ENCODE peak calls at places on chromosomes 1 and 21, in ten cellular contexts. A is psoas muscle, D is progenitor cell of endocrine pancreas, R is transverse colon, J is cardiac fibroblast, B is adrenal gland, S is lower lobe of right lung, M is pancreas, P is breast epithelium, K is astrocyte of the spinal cord. G is an unnamed sample.

GRCh38 chr1:64712049-64712448 is 32.8 kb upstream of the RAVER2 start:
- DNase-seq in M (no peak), D (no peak), P (no peak), S (no peak), J (no peak), A (no peak), K (no peak), B (no peak), R (no peak), G (no peak)

GRCh38 chr1:193580419-193580818 is 394.0 kb upstream of the B3GALT2 start:
- DNase-seq in P (no peak), R (no peak), S (no peak), K (no peak), J (no peak), B (no peak), M (no peak), D (no peak), A (no peak), G (no peak)

GRCh38 chr1:78475888-78476610 is 14.7 kb upstream of the PTGFR start:
- DNase-seq in K (no peak), P (no peak), S (no peak), J (peak), R (no peak), B (peak), D (no peak), M (no peak), A (no peak), G (no peak)

GRCh38 chr1:160544647-160545046 is 21.6 kb upstream of the SLAMF6 start:
- DNase-seq in M (no peak), A (no peak), J (peak), K (no peak), B (no peak), R (no peak), S (no peak), D (no peak), P (no peak), G (peak)

GRCh38 chr1:234845097-234845660 is 235.2 kb upstream of the IRF2BP2 start:
- DNase-seq in D (no peak), S (no peak), A (no peak), M (no peak), B (no peak), P (no peak), R (no peak), J (no peak), K (peak), G (no peak)

GRCh38 chr1:243783714-243784113 is 66.3 kb downstream of the AKT3 start:
- DNase-seq in M (no peak), R (no peak), S (no peak), A (no peak), B (no peak), J (no peak), P (no peak), K (no peak), D (no peak), G (no peak)

GRCh38 chr1:41518471-41518870 is 34.0 kb upstream of the EDN2 start:
- DNase-seq in K (no peak), P (no peak), B (no peak), A (peak), M (peak), D (no peak), R (no peak), S (no peak), J (no peak), G (no peak)

GRCh38 chr1:183276386-183276785 is 90.3 kb downstream of the LAMC2 start:
- DNase-seq in J (no peak), S (no peak), P (no peak), B (no peak), R (no peak), K (no peak), A (no peak), M (no peak), D (no peak), G (peak)

GRCh38 chr1:24077278-24077978 is 34.5 kb downstream of the MYOM3 start:
- DNase-seq in P (no peak), B (no peak), D (no peak), A (peak), R (no peak), S (no peak), M (no peak), K (no peak), J (no peak), G (no peak)

DNA sequence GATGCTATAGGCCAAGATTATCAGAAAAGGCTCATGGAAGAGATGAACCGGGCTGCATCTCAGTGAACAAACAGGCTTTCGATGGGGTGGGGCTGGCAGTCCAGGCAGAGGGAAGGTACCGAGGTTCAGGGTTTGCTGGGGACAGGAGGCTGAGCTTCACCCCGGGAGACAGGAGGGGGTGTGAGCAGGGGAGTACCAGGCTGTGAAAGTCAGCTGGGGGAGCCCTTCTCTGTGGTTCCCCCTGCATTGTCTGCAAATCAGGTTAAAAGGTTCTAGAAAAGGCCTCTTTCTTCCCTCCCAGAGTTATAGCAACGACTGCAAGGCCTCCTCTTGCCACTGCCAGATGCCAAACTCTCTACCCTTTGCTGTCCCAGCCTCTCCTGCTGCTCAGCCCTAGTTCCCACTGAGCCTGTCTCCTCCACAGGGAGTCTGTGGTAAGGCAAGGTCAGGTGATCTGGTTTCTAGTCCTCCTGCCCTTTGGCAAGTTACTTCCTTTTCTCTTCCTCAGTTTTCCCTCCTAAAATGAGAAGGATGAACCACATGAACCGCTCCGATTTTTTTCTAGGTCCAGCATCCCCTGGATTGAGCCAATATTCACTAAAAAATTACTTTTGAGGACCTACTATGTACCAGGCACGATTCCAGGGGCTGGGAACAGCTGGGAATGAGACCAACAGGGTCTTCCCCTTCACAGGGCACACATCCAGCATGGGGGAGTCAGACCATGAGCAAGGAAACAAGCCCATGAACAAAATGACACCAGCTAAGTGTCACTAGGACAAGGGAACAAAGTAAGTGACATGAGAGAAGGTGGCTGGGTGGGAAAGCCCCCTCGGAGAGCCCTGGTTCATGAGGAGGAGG is 7.2 kb downstream of the LAD1 start:
- DNase-seq in M (no peak), R (no peak), A (no peak), P (no peak), B (no peak), D (no peak), K (no peak), S (no peak), J (no peak), G (no peak)
- TF ChIP-seq CTCF in M (no peak), R (no peak), A (no peak), P (no peak), B (no peak), D (no peak), K (no peak), S (no peak), J (no peak), G (no peak)

GRCh38 chr1:215679231-215679630 is 112.1 kb downstream of the KCTD3 start:
- DNase-seq in S (no peak), D (no peak), R (no peak), P (no peak), A (no peak), J (no peak), B (no peak), K (no peak), M (no peak), G (no peak)

GRCh38 chr1:215673943-215674342 is 106.8 kb downstream of the KCTD3 start:
- DNase-seq in M (no peak), B (no peak), D (no peak), S (no peak), J (no peak), A (no peak), K (no peak), P (no peak), R (no peak), G (no peak)

GRCh38 chr1:215682232-215682631 is 115.1 kb downstream of the KCTD3 start:
- DNase-seq in B (no peak), A (no peak), M (no peak), S (no peak), K (no peak), D (no peak), R (no peak), P (no peak), J (no peak), G (peak)

GRCh38 chr1:215672482-215672881 is 105.4 kb downstream of the KCTD3 start:
- DNase-seq in R (no peak), J (no peak), D (no peak), A (no peak), B (no peak), K (no peak), P (no peak), S (no peak), M (no peak), G (no peak)

DNA sequence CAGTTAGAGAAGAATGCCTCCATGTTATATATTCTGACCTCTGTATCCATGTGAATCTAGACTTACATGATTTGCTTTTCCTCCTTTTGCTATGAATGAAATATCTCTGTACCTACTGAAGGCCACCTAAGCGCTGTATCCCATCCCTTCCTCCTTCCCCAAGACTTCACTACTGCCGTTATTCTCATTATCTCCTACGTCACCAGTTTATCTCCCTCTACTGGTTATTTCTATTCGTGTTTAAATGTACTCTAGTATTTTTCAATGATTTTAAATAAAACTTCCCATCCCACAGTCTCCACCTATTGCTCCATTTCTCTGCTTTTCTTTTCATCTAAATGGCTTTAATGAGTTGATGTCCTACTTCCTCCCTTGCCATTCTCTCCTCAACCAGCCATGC is 110.0 kb downstream of the KCTD3 start:
- DNase-seq in M (no peak), K (no peak), B (no peak), P (no peak), J (no peak), R (no peak), S (no peak), D (no peak), A (no peak), G (no peak)
- TF ChIP-seq CTCF in M (no peak), K (no peak), B (no peak), P (no peak), J (no peak), R (no peak), S (no peak), D (no peak), A (no peak), G (peak)

DNA sequence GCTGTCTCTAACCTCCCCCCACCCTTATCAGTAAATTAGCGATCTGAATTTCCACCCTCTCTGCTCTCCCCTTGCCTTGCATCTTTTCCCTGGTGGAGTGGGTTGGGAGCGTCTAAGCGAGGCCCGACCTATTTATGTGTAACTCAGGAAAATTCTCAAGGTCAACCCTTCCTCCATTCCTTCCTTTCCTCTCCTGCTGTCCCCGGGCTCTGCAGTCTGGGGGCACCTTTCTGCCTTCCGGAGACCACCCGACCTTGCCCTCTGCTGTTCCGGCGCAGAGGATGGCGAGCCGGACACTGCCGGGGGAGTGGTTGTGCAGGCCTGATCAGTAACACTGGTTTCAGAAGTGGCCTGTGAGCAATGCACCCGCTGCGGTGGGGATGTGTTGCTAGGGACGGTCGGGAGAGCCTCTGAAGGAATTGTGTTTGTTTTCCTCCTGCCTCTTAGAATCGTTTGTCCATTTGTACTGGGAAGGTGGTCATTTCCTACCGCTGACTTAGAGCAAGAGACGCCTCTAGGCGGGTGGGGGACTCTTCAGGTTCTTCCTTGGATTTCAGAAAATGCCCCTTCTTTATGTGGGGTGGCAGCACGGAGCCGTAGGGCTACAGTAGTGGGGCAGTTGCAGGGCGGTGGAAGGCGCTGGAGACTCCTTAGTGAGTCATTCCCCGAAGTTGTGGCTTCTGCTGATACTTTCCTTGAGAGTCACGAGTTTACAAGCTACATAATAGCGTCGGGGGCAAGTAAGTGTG is 543 bp downstream of the MGST3 start:
- DNase-seq in B (peak), P (peak), K (peak), J (peak), M (peak), S (peak), R (peak), D (peak), A (peak), G (peak)
- TF ChIP-seq CTCF in B (no peak), P (no peak), K (peak), J (peak), M (no peak), S (no peak), R (no peak), D (no peak), A (no peak), G (peak)

GRCh38 chr21:44443891-44444285 is 11.4 kb upstream of the LRRC3 start:
- DNase-seq in P (no peak), B (no peak), D (no peak), R (no peak), J (no peak), A (peak), K (no peak), S (peak), M (no peak), G (no peak)

GRCh38 chr21:44442266-44443125 is 12.8 kb upstream of the LRRC3 start:
- DNase-seq in A (peak), S (peak), M (no peak), D (no peak), J (no peak), P (no peak), K (no peak), B (no peak), R (no peak), G (no peak)

GRCh38 chr21:44443291-44443890 is 11.9 kb upstream of the LRRC3 start:
- DNase-seq in K (no peak), S (peak), R (no peak), D (no peak), J (no peak), P (no peak), B (no peak), A (peak), M (no peak), G (no peak)

GRCh38 chr21:44445413-44445812 is 9.9 kb upstream of the LRRC3 start:
- DNase-seq in D (no peak), B (no peak), M (no peak), P (no peak), S (peak), R (no peak), A (no peak), K (no peak), J (no peak), G (no peak)

GRCh38 chr21:44444286-44444931 is 10.9 kb upstream of the LRRC3 start:
- DNase-seq in A (peak), B (no peak), J (no peak), R (no peak), S (peak), K (no peak), M (no peak), P (no peak), D (no peak), G (no peak)
- TF ChIP-seq CTCF in A (no peak), B (no peak), J (peak), R (no peak), S (no peak), K (no peak), M (no peak), P (no peak), D (peak), G (peak)

GRCh38 chr21:43922949-43923348 is 57.9 kb downstream of the AGPAT3 start:
- DNase-seq in R (no peak), P (no peak), B (no peak), M (no peak), D (no peak), S (peak), J (no peak), K (no peak), A (peak), G (no peak)
- TF ChIP-seq CTCF in R (no peak), P (no peak), B (no peak), M (no peak), D (no peak), S (no peak), J (no peak), K (no peak), A (no peak), G (no peak)

GRCh38 chr21:33947451-33948095 is 32.0 kb upstream of the ATP5PO start:
- DNase-seq in M (peak), K (peak), P (peak), A (peak), R (peak), J (peak), D (peak), S (peak), B (peak), G (peak)
- TF ChIP-seq CTCF in M (no peak), K (no peak), P (no peak), A (no peak), R (no peak), J (no peak), D (no peak), S (no peak), B (no peak), G (no peak)

GRCh38 chr21:15206514-15206913 is 141.7 kb upstream of the NRIP1 start:
- DNase-seq in M (no peak), R (no peak), S (no peak), P (no peak), A (no peak), D (no peak), J (no peak), B (no peak), K (no peak), G (no peak)

GRCh38 chr21:15207231-15207630 is 142.4 kb upstream of the NRIP1 start:
- DNase-seq in A (no peak), K (no peak), R (no peak), S (no peak), M (no peak), P (no peak), B (no peak), D (no peak), J (no peak), G (no peak)

GRCh38 chr21:15203740-15204139 is 138.9 kb upstream of the NRIP1 start:
- DNase-seq in J (no peak), M (no peak), K (no peak), A (no peak), B (no peak), P (no peak), D (no peak), S (no peak), R (no peak), G (no peak)

GRCh38 chr21:15204887-15205286 is 140.1 kb upstream of the NRIP1 start:
- DNase-seq in M (no peak), D (no peak), B (peak), J (no peak), R (no peak), K (no peak), S (no peak), P (no peak), A (no peak), G (no peak)

DNA sequence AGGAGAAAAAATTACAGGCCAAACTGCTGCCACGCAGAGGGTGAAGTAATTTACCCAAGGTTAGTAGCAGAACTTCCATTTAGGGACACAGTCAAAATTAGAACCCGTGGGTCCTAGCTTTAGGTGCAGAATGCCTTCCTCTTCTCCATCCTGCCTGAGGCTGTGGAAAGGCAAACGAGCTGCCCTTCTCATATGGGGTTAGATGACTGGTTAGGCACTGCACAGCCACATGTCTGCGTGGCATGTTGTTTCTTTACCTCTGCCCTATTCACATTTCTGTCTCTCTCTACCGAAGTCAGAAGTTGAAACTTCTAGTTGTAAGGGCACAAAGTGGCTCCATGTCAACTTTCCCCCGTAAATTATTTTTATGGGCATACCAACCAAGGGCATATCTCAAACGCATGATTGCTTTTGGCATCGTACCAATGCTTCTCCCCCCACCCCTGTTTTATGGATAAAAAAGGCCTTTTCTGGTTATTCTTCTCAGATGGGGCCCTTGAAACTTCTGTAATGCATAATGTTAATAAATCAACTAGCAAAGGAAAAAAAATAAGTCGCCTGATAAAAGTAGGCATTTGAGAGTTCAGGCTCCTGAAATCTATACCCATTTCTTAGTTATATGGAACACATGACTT is 139.5 kb upstream of the NRIP1 start:
- DNase-seq in K (no peak), M (no peak), R (no peak), P (no peak), B (peak), S (no peak), J (no peak), A (no peak), D (no peak), G (no peak)
- TF ChIP-seq CTCF in K (no peak), M (no peak), R (no peak), P (no peak), B (no peak), S (no peak), J (no peak), A (no peak), D (no peak), G (no peak)

GRCh38 chr21:37642493-37642892 is 273.8 kb downstream of the KCNJ6 start:
- DNase-seq in K (no peak), A (no peak), P (no peak), S (no peak), R (no peak), B (peak), J (no peak), M (no peak), D (no peak), G (no peak)
- TF ChIP-seq CTCF in K (peak), A (peak), P (no peak), S (peak), R (no peak), B (peak), J (no peak), M (no peak), D (peak), G (peak)

DNA sequence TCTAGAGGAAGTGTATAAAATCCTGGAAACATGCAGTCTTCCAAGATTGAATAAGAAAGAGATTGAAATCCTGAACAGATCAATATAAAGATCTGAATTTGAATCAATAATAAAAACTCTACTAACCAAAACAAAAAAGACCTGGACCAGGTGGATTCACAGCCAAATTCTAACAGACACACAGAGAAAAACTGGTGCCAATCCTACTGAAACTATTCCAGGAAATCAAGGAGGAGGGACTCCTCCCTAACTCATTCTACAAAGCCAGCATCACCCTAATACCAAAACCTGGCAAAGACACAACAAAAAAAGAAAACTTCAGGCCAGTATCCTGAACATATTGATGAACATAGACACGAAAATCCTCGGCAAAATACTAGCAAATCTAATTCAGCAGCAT is 58.3 kb downstream of the SYT14 start:
- DNase-seq in P (no peak), A (no peak), D (no peak), J (no peak), K (no peak), B (no peak), M (no peak), R (no peak), S (no peak), G (no peak)
- TF ChIP-seq CTCF in P (no peak), A (no peak), D (no peak), J (no peak), K (no peak), B (no peak), M (no peak), R (no peak), S (no peak), G (no peak)

GRCh38 chr21:16002872-16003466 is 273.2 kb downstream of the USP25 start:
- DNase-seq in K (peak), B (no peak), A (no peak), R (no peak), S (no peak), P (no peak), J (peak), M (no peak), D (no peak), G (peak)
- TF ChIP-seq CTCF in K (peak), B (peak), A (peak), R (no peak), S (peak), P (no peak), J (peak), M (no peak), D (peak), G (peak)

G was measured in HFFc6.